ENCODE peak calls at places on chromosomes 7 and 10, in six cellular contexts. One of them, this sample, is unnamed.

GRCh38 chr10:94225589-94225988 is 137.2 kb downstream of the NOC3L start:
- DNase-seq in NCI-H446 treated with DMSO at 0.1 percent for 48 hours: no peak
- DNase-seq in ELF-1: no peak
- DNase-seq in stimulated activated CD8-positive, alpha-beta memory T cell treated with anti-CD3 and anti-CD28 coated beads, Interleukin-2, amount 100 ng/mL, for 1 hour: no peak
- DNase-seq in left ventricle myocardium inferior: no peak
- DNase-seq in osteocyte: no peak
- DNase-seq in this sample: no peak

GRCh38 chr10:22022257-22023051 is 18.9 kb upstream of the DNAJC1 start:
- DNase-seq in NCI-H446 treated with DMSO at 0.1 percent for 48 hours: peak; percentile 54
- DNase-seq in ELF-1: no peak
- DNase-seq in stimulated activated CD8-positive, alpha-beta memory T cell treated with anti-CD3 and anti-CD28 coated beads, Interleukin-2, amount 100 ng/mL, for 1 hour: peak; percentile 21
- DNase-seq in left ventricle myocardium inferior: peak; percentile 39
- DNase-seq in osteocyte: no peak
- DNase-seq in this sample: no peak

GRCh38 chr10:124089859-124090258 is 3.5 kb downstream of the CHST15 start:
- DNase-seq in NCI-H446 treated with DMSO at 0.1 percent for 48 hours: no peak
- DNase-seq in ELF-1: no peak
- DNase-seq in stimulated activated CD8-positive, alpha-beta memory T cell treated with anti-CD3 and anti-CD28 coated beads, Interleukin-2, amount 100 ng/mL, for 1 hour: no peak
- DNase-seq in left ventricle myocardium inferior: no peak
- DNase-seq in osteocyte: no peak
- DNase-seq in this sample: no peak

GRCh38 chr10:29356931-29357330 is 68.1 kb downstream of the LYZL1 start:
- DNase-seq in NCI-H446 treated with DMSO at 0.1 percent for 48 hours: no peak
- DNase-seq in ELF-1: no peak
- DNase-seq in stimulated activated CD8-positive, alpha-beta memory T cell treated with anti-CD3 and anti-CD28 coated beads, Interleukin-2, amount 100 ng/mL, for 1 hour: no peak
- DNase-seq in left ventricle myocardium inferior: no peak
- DNase-seq in osteocyte: no peak
- DNase-seq in this sample: no peak

GRCh38 chr10:98246911-98247820 is 20.8 kb downstream of the LOXL4 start:
- DNase-seq in NCI-H446 treated with DMSO at 0.1 percent for 48 hours: peak; percentile 31
- DNase-seq in ELF-1: no peak
- DNase-seq in stimulated activated CD8-positive, alpha-beta memory T cell treated with anti-CD3 and anti-CD28 coated beads, Interleukin-2, amount 100 ng/mL, for 1 hour: no peak
- DNase-seq in left ventricle myocardium inferior: no peak
- DNase-seq in osteocyte: no peak
- DNase-seq in this sample: no peak

GRCh38 chr10:6080417-6080973 is 8.3 kb upstream of the RBM17 start:
- DNase-seq in NCI-H446 treated with DMSO at 0.1 percent for 48 hours: no peak
- DNase-seq in ELF-1: no peak
- DNase-seq in stimulated activated CD8-positive, alpha-beta memory T cell treated with anti-CD3 and anti-CD28 coated beads, Interleukin-2, amount 100 ng/mL, for 1 hour: no peak
- DNase-seq in left ventricle myocardium inferior: no peak
- DNase-seq in osteocyte: no peak
- DNase-seq in this sample: no peak

GRCh38 chr10:89846276-89846630 is 144.9 kb downstream of the KIF20B start:
- DNase-seq in NCI-H446 treated with DMSO at 0.1 percent for 48 hours: no peak
- DNase-seq in ELF-1: no peak
- DNase-seq in stimulated activated CD8-positive, alpha-beta memory T cell treated with anti-CD3 and anti-CD28 coated beads, Interleukin-2, amount 100 ng/mL, for 1 hour: no peak
- DNase-seq in left ventricle myocardium inferior: no peak
- DNase-seq in osteocyte: no peak
- DNase-seq in this sample: no peak

GRCh38 chr7:78924581-78924980 is 528.9 kb downstream of the MAGI2 start:
- DNase-seq in NCI-H446 treated with DMSO at 0.1 percent for 48 hours: no peak
- DNase-seq in ELF-1: peak; percentile 3
- DNase-seq in stimulated activated CD8-positive, alpha-beta memory T cell treated with anti-CD3 and anti-CD28 coated beads, Interleukin-2, amount 100 ng/mL, for 1 hour: no peak
- DNase-seq in left ventricle myocardium inferior: no peak
- DNase-seq in osteocyte: no peak
- DNase-seq in this sample: no peak

GRCh38 chr7:114533151-114533550 is 118.5 kb downstream of the FOXP2 start:
- DNase-seq in NCI-H446 treated with DMSO at 0.1 percent for 48 hours: peak; percentile 84
- DNase-seq in ELF-1: peak; percentile 6
- DNase-seq in stimulated activated CD8-positive, alpha-beta memory T cell treated with anti-CD3 and anti-CD28 coated beads, Interleukin-2, amount 100 ng/mL, for 1 hour: no peak
- DNase-seq in left ventricle myocardium inferior: no peak
- DNase-seq in osteocyte: no peak
- DNase-seq in this sample: no peak

GRCh38 chr7:76259124-76260086 is 43.1 kb upstream of the HSPB1 start:
- DNase-seq in NCI-H446 treated with DMSO at 0.1 percent for 48 hours: no peak
- DNase-seq in ELF-1: no peak
- DNase-seq in stimulated activated CD8-positive, alpha-beta memory T cell treated with anti-CD3 and anti-CD28 coated beads, Interleukin-2, amount 100 ng/mL, for 1 hour: no peak
- DNase-seq in left ventricle myocardium inferior: no peak
- DNase-seq in osteocyte: no peak
- DNase-seq in this sample: no peak

GRCh38 chr10:99329891-99330674 is 927 bp downstream of the CNNM1 start:
- DNase-seq in NCI-H446 treated with DMSO at 0.1 percent for 48 hours: no peak
- DNase-seq in ELF-1: peak; percentile 50
- DNase-seq in stimulated activated CD8-positive, alpha-beta memory T cell treated with anti-CD3 and anti-CD28 coated beads, Interleukin-2, amount 100 ng/mL, for 1 hour: no peak
- DNase-seq in left ventricle myocardium inferior: no peak
- DNase-seq in osteocyte: no peak
- DNase-seq in this sample: peak; percentile 21

GRCh38 chr10:35451103-35452016 is 115.1 kb downstream of the CCNY start:
- DNase-seq in NCI-H446 treated with DMSO at 0.1 percent for 48 hours: no peak
- DNase-seq in ELF-1: no peak
- DNase-seq in stimulated activated CD8-positive, alpha-beta memory T cell treated with anti-CD3 and anti-CD28 coated beads, Interleukin-2, amount 100 ng/mL, for 1 hour: no peak
- DNase-seq in left ventricle myocardium inferior: peak; percentile 56
- DNase-seq in osteocyte: no peak
- DNase-seq in this sample: no peak

GRCh38 chr10:124641282-124642075 is 102.7 kb downstream of the FAM53B start:
- DNase-seq in NCI-H446 treated with DMSO at 0.1 percent for 48 hours: peak; percentile 4
- DNase-seq in ELF-1: no peak
- DNase-seq in stimulated activated CD8-positive, alpha-beta memory T cell treated with anti-CD3 and anti-CD28 coated beads, Interleukin-2, amount 100 ng/mL, for 1 hour: no peak
- DNase-seq in left ventricle myocardium inferior: peak; percentile 64
- DNase-seq in osteocyte: no peak
- DNase-seq in this sample: no peak

GRCh38 chr10:30782543-30783461 is 153.2 kb upstream of the LYZL2 start:
- DNase-seq in NCI-H446 treated with DMSO at 0.1 percent for 48 hours: no peak
- DNase-seq in ELF-1: no peak
- DNase-seq in stimulated activated CD8-positive, alpha-beta memory T cell treated with anti-CD3 and anti-CD28 coated beads, Interleukin-2, amount 100 ng/mL, for 1 hour: no peak
- DNase-seq in left ventricle myocardium inferior: no peak
- DNase-seq in osteocyte: no peak
- DNase-seq in this sample: no peak

GRCh38 chr10:73044378-73045285 is 52.0 kb downstream of the P4HA1 start:
- DNase-seq in NCI-H446 treated with DMSO at 0.1 percent for 48 hours: no peak
- DNase-seq in ELF-1: no peak
- DNase-seq in stimulated activated CD8-positive, alpha-beta memory T cell treated with anti-CD3 and anti-CD28 coated beads, Interleukin-2, amount 100 ng/mL, for 1 hour: no peak
- DNase-seq in left ventricle myocardium inferior: no peak
- DNase-seq in osteocyte: no peak
- DNase-seq in this sample: no peak

GRCh38 chr10:92740762-92741161 is 51.0 kb downstream of the HHEX start:
- DNase-seq in NCI-H446 treated with DMSO at 0.1 percent for 48 hours: no peak
- DNase-seq in ELF-1: no peak
- DNase-seq in stimulated activated CD8-positive, alpha-beta memory T cell treated with anti-CD3 and anti-CD28 coated beads, Interleukin-2, amount 100 ng/mL, for 1 hour: no peak
- DNase-seq in left ventricle myocardium inferior: no peak
- DNase-seq in osteocyte: no peak
- DNase-seq in this sample: no peak

GRCh38 chr10:17003151-17003550 is 126.5 kb downstream of the CUBN start:
- DNase-seq in NCI-H446 treated with DMSO at 0.1 percent for 48 hours: no peak
- DNase-seq in ELF-1: no peak
- DNase-seq in stimulated activated CD8-positive, alpha-beta memory T cell treated with anti-CD3 and anti-CD28 coated beads, Interleukin-2, amount 100 ng/mL, for 1 hour: peak; percentile 54
- DNase-seq in left ventricle myocardium inferior: no peak
- DNase-seq in osteocyte: no peak
- DNase-seq in this sample: peak; percentile 66

GRCh38 chr10:36888925-36889573 is 236.3 kb upstream of the ANKRD30A start:
- DNase-seq in NCI-H446 treated with DMSO at 0.1 percent for 48 hours: no peak
- DNase-seq in ELF-1: peak; percentile 70
- DNase-seq in stimulated activated CD8-positive, alpha-beta memory T cell treated with anti-CD3 and anti-CD28 coated beads, Interleukin-2, amount 100 ng/mL, for 1 hour: no peak
- DNase-seq in left ventricle myocardium inferior: no peak
- DNase-seq in osteocyte: no peak
- DNase-seq in this sample: peak; percentile 43

GRCh38 chr7:37495574-37496184 is 47.0 kb upstream of the ELMO1 start:
- DNase-seq in NCI-H446 treated with DMSO at 0.1 percent for 48 hours: peak; percentile 17
- DNase-seq in ELF-1: peak; percentile 13
- DNase-seq in stimulated activated CD8-positive, alpha-beta memory T cell treated with anti-CD3 and anti-CD28 coated beads, Interleukin-2, amount 100 ng/mL, for 1 hour: no peak
- DNase-seq in left ventricle myocardium inferior: no peak
- DNase-seq in osteocyte: no peak
- DNase-seq in this sample: no peak

GRCh38 chr7:132390705-132391104 is 185.6 kb downstream of the PLXNA4 start:
- DNase-seq in NCI-H446 treated with DMSO at 0.1 percent for 48 hours: no peak
- DNase-seq in ELF-1: no peak
- DNase-seq in stimulated activated CD8-positive, alpha-beta memory T cell treated with anti-CD3 and anti-CD28 coated beads, Interleukin-2, amount 100 ng/mL, for 1 hour: no peak
- DNase-seq in left ventricle myocardium inferior: no peak
- DNase-seq in osteocyte: no peak
- DNase-seq in this sample: no peak

GRCh38 chr7:3434611-3435010 is 133.6 kb downstream of the SDK1 start:
- DNase-seq in NCI-H446 treated with DMSO at 0.1 percent for 48 hours: no peak
- DNase-seq in ELF-1: no peak
- DNase-seq in stimulated activated CD8-positive, alpha-beta memory T cell treated with anti-CD3 and anti-CD28 coated beads, Interleukin-2, amount 100 ng/mL, for 1 hour: no peak
- DNase-seq in left ventricle myocardium inferior: no peak
- DNase-seq in osteocyte: no peak
- DNase-seq in this sample: no peak

GRCh38 chr10:102152545-102152890 is 329 bp downstream of the NOLC1 start:
- DNase-seq in NCI-H446 treated with DMSO at 0.1 percent for 48 hours: no peak
- DNase-seq in ELF-1: no peak
- DNase-seq in stimulated activated CD8-positive, alpha-beta memory T cell treated with anti-CD3 and anti-CD28 coated beads, Interleukin-2, amount 100 ng/mL, for 1 hour: no peak
- DNase-seq in left ventricle myocardium inferior: no peak
- DNase-seq in osteocyte: no peak
- DNase-seq in this sample: peak; percentile 49

GRCh38 chr10:5563237-5563961 is 38.6 kb downstream of the CALML3 start:
- DNase-seq in NCI-H446 treated with DMSO at 0.1 percent for 48 hours: no peak
- DNase-seq in ELF-1: peak; percentile 83
- DNase-seq in stimulated activated CD8-positive, alpha-beta memory T cell treated with anti-CD3 and anti-CD28 coated beads, Interleukin-2, amount 100 ng/mL, for 1 hour: no peak
- DNase-seq in left ventricle myocardium inferior: no peak
- DNase-seq in osteocyte: no peak
- DNase-seq in this sample: no peak

GRCh38 chr10:24574161-24574560 is 149.5 kb downstream of the ARHGAP21 start:
- DNase-seq in NCI-H446 treated with DMSO at 0.1 percent for 48 hours: no peak
- DNase-seq in ELF-1: no peak
- DNase-seq in stimulated activated CD8-positive, alpha-beta memory T cell treated with anti-CD3 and anti-CD28 coated beads, Interleukin-2, amount 100 ng/mL, for 1 hour: no peak
- DNase-seq in left ventricle myocardium inferior: no peak
- DNase-seq in osteocyte: no peak
- DNase-seq in this sample: no peak

GRCh38 chr7:15737586-15737985 is 51.1 kb upstream of the MEOX2 start:
- DNase-seq in NCI-H446 treated with DMSO at 0.1 percent for 48 hours: no peak
- DNase-seq in ELF-1: no peak
- DNase-seq in stimulated activated CD8-positive, alpha-beta memory T cell treated with anti-CD3 and anti-CD28 coated beads, Interleukin-2, amount 100 ng/mL, for 1 hour: no peak
- DNase-seq in left ventricle myocardium inferior: no peak
- DNase-seq in osteocyte: no peak
- DNase-seq in this sample: no peak

GRCh38 chr10:72248477-72249151 is 25.1 kb upstream of the DDIT4 start:
- DNase-seq in NCI-H446 treated with DMSO at 0.1 percent for 48 hours: no peak
- DNase-seq in ELF-1: peak; percentile 60
- DNase-seq in stimulated activated CD8-positive, alpha-beta memory T cell treated with anti-CD3 and anti-CD28 coated beads, Interleukin-2, amount 100 ng/mL, for 1 hour: peak; percentile 51
- DNase-seq in left ventricle myocardium inferior: peak; percentile 88
- DNase-seq in osteocyte: no peak
- DNase-seq in this sample: peak; percentile 78

GRCh38 chr7:25821225-25821624 is 330.8 kb upstream of the NFE2L3 start:
- DNase-seq in NCI-H446 treated with DMSO at 0.1 percent for 48 hours: no peak
- DNase-seq in ELF-1: no peak
- DNase-seq in stimulated activated CD8-positive, alpha-beta memory T cell treated with anti-CD3 and anti-CD28 coated beads, Interleukin-2, amount 100 ng/mL, for 1 hour: no peak
- DNase-seq in left ventricle myocardium inferior: no peak
- DNase-seq in osteocyte: no peak
- DNase-seq in this sample: no peak

GRCh38 chr7:6416516-6417145 is 31.1 kb downstream of the DAGLB start:
- DNase-seq in NCI-H446 treated with DMSO at 0.1 percent for 48 hours: no peak
- DNase-seq in ELF-1: peak; percentile 88
- DNase-seq in stimulated activated CD8-positive, alpha-beta memory T cell treated with anti-CD3 and anti-CD28 coated beads, Interleukin-2, amount 100 ng/mL, for 1 hour: no peak
- DNase-seq in left ventricle myocardium inferior: no peak
- DNase-seq in osteocyte: no peak
- DNase-seq in this sample: no peak

This sample was measured in activated naive CD8-positive, alpha-beta T cell treated with anti-CD3 and anti-CD28 coated beads for 36 hours.